ENCODE peak calls at places on chromosome 14, in eight cellular contexts. X is stimulated activated CD4-positive, alpha-beta T cell treated with anti-CD3 and anti-CD28 coated beads, Interleukin-2, amount 100 ng/mL, for 48 hours; L is GM10248; I is mucosa of descending colon; P is hippocampal formation; C is retinal pigment epithelial cell; T is posterior cingulate gyrus; K is nephron progenitor cell. R is an unnamed sample.

GRCh38 chr14:77094672-77095284 is 3.3 kb upstream of the CIPC start:
- DNase-seq in X (peak; percentile 75), L (peak; percentile 56), I (no peak), P (peak; percentile 44), C (no peak), T (peak; percentile 84), K (peak; percentile 87), R (peak; percentile 92)

GRCh38 chr14:69631509-69631908 is 20.1 kb downstream of the SUSD6 start:
- DNase-seq in X (no peak), L (no peak), I (no peak), P (no peak), C (no peak), T (no peak), K (no peak), R (no peak)

GRCh38 chr14:95507174-95507573 is 9.3 kb downstream of the SYNE3 start:
- DNase-seq in X (no peak), L (no peak), I (no peak), P (peak; percentile 31), C (no peak), T (no peak), K (no peak), R (peak; percentile 69)

GRCh38 chr14:94021416-94022157 is 4.6 kb upstream of the OTUB2 start:
- DNase-seq in X (no peak), L (no peak), I (no peak), P (no peak), C (no peak), T (no peak), K (no peak), R (no peak)

GRCh38 chr14:101626331-101626730 is 65.0 kb downstream of the DIO3 start:
- DNase-seq in X (no peak), L (no peak), I (no peak), P (no peak), C (no peak), T (no peak), K (no peak), R (no peak)

GRCh38 chr14:103692871-103693270 is 22.4 kb downstream of the XRCC3 start:
- DNase-seq in X (no peak), L (no peak), I (no peak), P (no peak), C (no peak), T (peak; percentile 66), K (no peak), R (no peak)

GRCh38 chr14:57199911-57200310 is 68.8 kb downstream of the EXOC5 start:
- DNase-seq in X (no peak), L (no peak), I (no peak), P (no peak), C (no peak), T (no peak), K (no peak), R (no peak)

GRCh38 chr14:90548455-90548854 is 151.6 kb downstream of the CALM1 start:
- DNase-seq in X (no peak), L (no peak), I (no peak), P (no peak), C (no peak), T (no peak), K (no peak), R (peak; percentile 14)

GRCh38 chr14:36975834-36976233 is 196.6 kb downstream of the SLC25A21 start:
- DNase-seq in X (no peak), L (no peak), I (no peak), P (no peak), C (no peak), T (no peak), K (no peak), R (no peak)

GRCh38 chr14:56676042-56676441 is 96.4 kb downstream of the TMEM260 start:
- DNase-seq in X (no peak), L (no peak), I (no peak), P (no peak), C (no peak), T (no peak), K (no peak), R (no peak)

GRCh38 chr14:77622562-77622961 is 6.1 kb upstream of the SPTLC2 start:
- DNase-seq in X (no peak), L (no peak), I (peak; percentile 82), P (no peak), C (no peak), T (no peak), K (no peak), R (no peak)

GRCh38 chr14:21405097-21405496 is 21.3 kb upstream of the SUPT16H start:
- DNase-seq in X (no peak), L (no peak), I (no peak), P (no peak), C (no peak), T (no peak), K (no peak), R (no peak)

GRCh38 chr14:73746540-73747385 is 32.6 kb upstream of the PNMA1 start:
- DNase-seq in X (no peak), L (no peak), I (peak; percentile 54), P (no peak), C (no peak), T (no peak), K (no peak), R (no peak)

GRCh38 chr14:99459491-99460100 is 21.1 kb downstream of the SETD3 start:
- DNase-seq in X (no peak), L (no peak), I (no peak), P (no peak), C (no peak), T (no peak), K (no peak), R (no peak)

GRCh38 chr14:74859757-74860156 is 16.2 kb downstream of the PROX2 start:
- DNase-seq in X (no peak), L (no peak), I (no peak), P (no peak), C (no peak), T (no peak), K (no peak), R (no peak)

GRCh38 chr14:38420045-38420444 is 164.2 kb upstream of the CLEC14A start:
- DNase-seq in X (no peak), L (no peak), I (no peak), P (no peak), C (no peak), T (no peak), K (no peak), R (no peak)

GRCh38 chr14:87097021-87097420 is 896.0 kb downstream of the GALC start:
- DNase-seq in X (no peak), L (no peak), I (no peak), P (no peak), C (peak; percentile 37), T (no peak), K (no peak), R (no peak)

GRCh38 chr14:96461950-96462798 is 40.0 kb upstream of the PAPOLA start:
- DNase-seq in X (no peak), L (no peak), I (no peak), P (no peak), C (no peak), T (no peak), K (no peak), R (peak; percentile 51)